ENCODE peak calls at places on chromosome 4, in four cellular contexts. One of them, this sample, is unnamed.

GRCh38 chr4:154361450-154361849 is 130.1 kb downstream of the DCHS2 start:
- DNase-seq in H1: no peak
- DNase-seq in GM12878: no peak
- DNase-seq in K562: no peak
- DNase-seq in this sample: no peak

GRCh38 chr4:152850377-152850776 is 70.6 kb downstream of the ARFIP1 start:
- DNase-seq in H1: no peak
- DNase-seq in GM12878: peak
- DNase-seq in K562: no peak
- DNase-seq in this sample: no peak

GRCh38 chr4:174794706-174795105 is 34.3 kb downstream of the GLRA3 start:
- DNase-seq in GM12878: no peak
- DNase-seq in H1: no peak
- DNase-seq in K562: no peak
- DNase-seq in this sample: no peak

GRCh38 chr4:106365613-106366012 is 3.0 kb downstream of the GIMD1 start:
- DNase-seq in GM12878: no peak
- DNase-seq in K562: no peak
- DNase-seq in H1: no peak
- DNase-seq in this sample: no peak

GRCh38 chr4:108683479-108683878 is 33.1 kb downstream of the OSTC start:
- DNase-seq in H1: no peak
- DNase-seq in K562: no peak
- DNase-seq in GM12878: no peak
- DNase-seq in this sample: peak

GRCh38 chr4:38204317-38205060 is 244.3 kb downstream of the PTTG2 start:
- DNase-seq in H1: no peak
- DNase-seq in GM12878: no peak
- DNase-seq in K562: no peak
- DNase-seq in this sample: no peak

GRCh38 chr4:150315691-150316090 is 237.4 kb downstream of the DCLK2 start:
- DNase-seq in GM12878: no peak
- DNase-seq in K562: no peak
- DNase-seq in H1: no peak
- DNase-seq in this sample: no peak

GRCh38 chr4:70452946-70453345 is 19.1 kb upstream of the MUC7 start:
- DNase-seq in K562: no peak
- DNase-seq in GM12878: no peak
- DNase-seq in H1: no peak
- DNase-seq in this sample: no peak

GRCh38 chr4:65580551-65580950 is 89.7 kb downstream of the EPHA5 start:
- DNase-seq in H1: no peak
- DNase-seq in K562: no peak
- DNase-seq in GM12878: no peak
- DNase-seq in this sample: no peak

GRCh38 chr4:137794779-137795178 is 262.5 kb upstream of the PCDH18 start:
- DNase-seq in H1: no peak
- DNase-seq in GM12878: no peak
- DNase-seq in K562: no peak
- DNase-seq in this sample: no peak

GRCh38 chr4:184785813-184786212 is 40.0 kb downstream of the ACSL1 start:
- DNase-seq in H1: no peak
- DNase-seq in GM12878: no peak
- DNase-seq in K562: no peak
- DNase-seq in this sample: no peak

GRCh38 chr4:102343964-102344519 is 1.2 kb downstream of the SLC39A8 start:
- DNase-seq in GM12878: peak
- DNase-seq in K562: peak
- DNase-seq in H1: no peak
- DNase-seq in this sample: no peak

GRCh38 chr4:600850-601515 is 24.4 kb upstream of the PDE6B start:
- DNase-seq in GM12878: no peak
- DNase-seq in K562: peak
- DNase-seq in H1: no peak
- DNase-seq in this sample: no peak

GRCh38 chr4:122783301-122784215 is 43.1 kb upstream of the FGF2 start:
- DNase-seq in GM12878: no peak
- DNase-seq in H1: peak
- DNase-seq in K562: no peak
- DNase-seq in this sample: no peak

GRCh38 chr4:120801171-120801758 is 121.3 kb downstream of the PRDM5 start:
- DNase-seq in K562: no peak
- DNase-seq in GM12878: no peak
- DNase-seq in H1: no peak
- DNase-seq in this sample: peak

GRCh38 chr4:158161561-158162354 is 11.1 kb downstream of the GASK1B start:
- DNase-seq in K562: no peak
- DNase-seq in GM12878: no peak
- DNase-seq in H1: no peak
- DNase-seq in this sample: no peak

GRCh38 chr4:52028970-52029369 is 8.8 kb upstream of the LRRC66 start:
- DNase-seq in K562: no peak
- DNase-seq in H1: no peak
- DNase-seq in GM12878: no peak
- DNase-seq in this sample: no peak

GRCh38 chr4:152500308-152500707 is 35.6 kb downstream of the FBXW7 start:
- DNase-seq in K562: no peak
- DNase-seq in GM12878: no peak
- DNase-seq in H1: no peak
- DNase-seq in this sample: no peak

GRCh38 chr4:174214102-174214878 is 69.2 kb downstream of the FBXO8 start:
- DNase-seq in GM12878: no peak
- DNase-seq in K562: no peak
- DNase-seq in H1: peak
- DNase-seq in this sample: no peak

GRCh38 chr4:118816538-118817177 is 19.3 kb downstream of the SEC24D start:
- DNase-seq in K562: no peak
- DNase-seq in GM12878: no peak
- DNase-seq in H1: no peak
- DNase-seq in this sample: no peak

GRCh38 chr4:99390060-99390459 is 37.5 kb upstream of the ADH1C start:
- DNase-seq in H1: no peak
- DNase-seq in GM12878: no peak
- DNase-seq in K562: no peak
- DNase-seq in this sample: no peak

GRCh38 chr4:119692001-119692400 is 63.4 kb upstream of the PDE5A start:
- DNase-seq in GM12878: no peak
- DNase-seq in K562: no peak
- DNase-seq in H1: no peak
- DNase-seq in this sample: no peak

GRCh38 chr4:40915318-40916217 is 165.8 kb downstream of the NSUN7 start:
- DNase-seq in GM12878: no peak
- DNase-seq in K562: no peak
- DNase-seq in H1: no peak
- DNase-seq in this sample: no peak

GRCh38 chr4:185244763-185245162 is 35.4 kb downstream of the SNX25 start:
- DNase-seq in K562: no peak
- DNase-seq in GM12878: no peak
- DNase-seq in H1: no peak
- DNase-seq in this sample: peak

GRCh38 chr4:182189107-182189878 is 53.9 kb upstream of the TENM3 start:
- DNase-seq in H1: no peak
- DNase-seq in GM12878: no peak
- DNase-seq in K562: peak
- DNase-seq in this sample: no peak

GRCh38 chr4:168451331-168451730 is 29.0 kb downstream of the DDX60L start:
- DNase-seq in H1: no peak
- DNase-seq in GM12878: no peak
- DNase-seq in K562: no peak
- DNase-seq in this sample: no peak

GRCh38 chr4:153465583-153465921 is 608 bp upstream of the TMEM131L start:
- DNase-seq in K562: peak
- DNase-seq in H1: peak
- DNase-seq in GM12878: no peak
- DNase-seq in this sample: peak

GRCh38 chr4:176149680-176150079 is 45.7 kb downstream of the SPATA4 start:
- DNase-seq in GM12878: no peak
- DNase-seq in H1: no peak
- DNase-seq in K562: no peak
- DNase-seq in this sample: no peak

GRCh38 chr4:27316176-27316575 is 455.5 kb downstream of the STIM2 start:
- DNase-seq in GM12878: no peak
- DNase-seq in H1: no peak
- DNase-seq in K562: no peak
- DNase-seq in this sample: no peak

GRCh38 chr4:181845617-181846016 is 397.6 kb upstream of the TENM3 start:
- DNase-seq in GM12878: no peak
- DNase-seq in K562: no peak
- DNase-seq in H1: no peak
- DNase-seq in this sample: no peak

GRCh38 chr4:103484521-103484920 is 235.3 kb downstream of the TACR3 start:
- DNase-seq in GM12878: no peak
- DNase-seq in H1: no peak
- DNase-seq in K562: no peak
- DNase-seq in this sample: no peak

GRCh38 chr4:171629737-171630136 is 183.5 kb upstream of the GALNTL6 start:
- DNase-seq in H1: peak
- DNase-seq in GM12878: no peak
- DNase-seq in K562: no peak
- DNase-seq in this sample: no peak

GRCh38 chr4:186514271-186514950 is 41.0 kb downstream of the MTNR1A start:
- DNase-seq in GM12878: no peak
- DNase-seq in K562: no peak
- DNase-seq in H1: no peak
- DNase-seq in this sample: no peak

GRCh38 chr4:5142726-5143125 is 91.4 kb downstream of the STK32B start:
- DNase-seq in K562: peak
- DNase-seq in H1: peak
- DNase-seq in GM12878: no peak
- DNase-seq in this sample: peak

GRCh38 chr4:15654556-15655222 is 468 bp downstream of the FBXL5 start:
- DNase-seq in GM12878: no peak
- DNase-seq in K562: no peak
- DNase-seq in H1: no peak
- DNase-seq in this sample: no peak
- TF ChIP-seq YY1 in GM12878: no peak
- TF ChIP-seq YY1 in K562: peak
- TF ChIP-seq YY1 in H1: no peak
- TF ChIP-seq YY1 in this sample: no peak

GRCh38 chr4:2260336-2261109 is 1.4 kb downstream of the MXD4 start:
- DNase-seq in H1: no peak
- DNase-seq in GM12878: no peak
- DNase-seq in K562: no peak
- DNase-seq in this sample: no peak
- TF ChIP-seq YY1 in H1: no peak
- TF ChIP-seq YY1 in GM12878: no peak
- TF ChIP-seq YY1 in K562: no peak
- TF ChIP-seq YY1 in this sample: no peak

GRCh38 chr4:128757712-128758111 is 51.8 kb upstream of the JADE1 start:
- DNase-seq in H1: no peak
- DNase-seq in GM12878: no peak
- DNase-seq in K562: no peak
- DNase-seq in this sample: no peak
- TF ChIP-seq YY1 in H1: no peak
- TF ChIP-seq YY1 in GM12878: no peak
- TF ChIP-seq YY1 in K562: no peak
- TF ChIP-seq YY1 in this sample: no peak

GRCh38 chr4:78061939-78062603 is 4.9 kb downstream of the FRAS1 start:
- DNase-seq in GM12878: no peak
- DNase-seq in K562: no peak
- DNase-seq in H1: no peak
- DNase-seq in this sample: no peak
- TF ChIP-seq YY1 in GM12878: no peak
- TF ChIP-seq YY1 in K562: no peak
- TF ChIP-seq YY1 in H1: no peak
- TF ChIP-seq YY1 in this sample: no peak

DNA sequence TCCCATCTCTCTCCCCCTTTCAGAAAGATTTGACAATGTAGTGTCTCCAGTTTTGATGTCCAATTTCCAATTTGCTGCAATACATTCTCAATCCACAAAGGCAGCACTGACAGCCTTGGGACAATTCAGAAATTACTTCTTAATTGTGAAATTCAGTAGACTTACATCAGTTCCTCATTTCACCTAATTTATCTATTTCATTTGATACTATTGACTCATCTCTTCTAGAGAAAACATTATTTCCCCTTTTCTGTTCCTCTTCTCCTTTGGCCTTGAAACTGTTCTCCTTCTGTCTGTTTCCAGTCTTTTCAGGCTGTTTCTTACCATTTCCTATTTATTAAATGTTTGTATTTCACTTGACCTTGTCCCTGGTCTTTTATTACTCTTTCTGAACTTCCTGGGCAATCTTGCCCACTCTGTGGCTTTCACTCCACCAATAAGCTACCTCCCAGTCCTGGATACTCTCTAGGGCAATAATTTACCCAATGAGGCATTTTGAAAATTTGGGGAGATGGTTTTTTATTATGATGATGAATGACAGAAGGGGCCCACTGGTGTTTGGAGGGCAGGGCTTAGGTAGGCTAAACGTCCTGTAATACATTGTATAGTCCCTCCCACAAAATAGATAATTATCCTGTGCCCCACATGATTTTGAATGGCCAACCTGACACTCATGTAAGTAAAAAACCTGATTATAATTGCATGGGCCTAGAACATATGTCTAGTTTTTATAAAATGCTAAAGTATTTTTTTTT is 498.0 kb upstream of the BOD1L1 start:
- DNase-seq in GM12878: peak
- DNase-seq in H1: no peak
- DNase-seq in K562: no peak
- DNase-seq in this sample: no peak
- TF ChIP-seq YY1 in GM12878: no peak
- TF ChIP-seq YY1 in H1: no peak
- TF ChIP-seq YY1 in K562: no peak
- TF ChIP-seq YY1 in this sample: no peak

GRCh38 chr4:25406081-25406692 is 29.1 kb downstream of the ANAPC4 start:
- DNase-seq in K562: no peak
- DNase-seq in H1: no peak
- DNase-seq in GM12878: no peak
- DNase-seq in this sample: no peak
- TF ChIP-seq YY1 in K562: no peak
- TF ChIP-seq YY1 in H1: no peak
- TF ChIP-seq YY1 in GM12878: no peak
- TF ChIP-seq YY1 in this sample: no peak